ENCODE peak calls at places on chromosomes 3 and 15, in seven cellular contexts. G is Caco-2, M is B cell, K is GM13977, Y is Calu3, W is choroid plexus epithelial cell, D is astrocyte of the cerebellum. C is an unnamed sample.

GRCh38 chr3:123586131-123586530 is 1.3 kb upstream of the HACD2 start:
- DNase-seq in G (peak), M (peak), K (no peak), Y (peak), W (peak), D (no peak), C (peak)

GRCh38 chr15:44058126-44058525 is 136.9 kb downstream of the FRMD5 start:
- DNase-seq in G (no peak), M (no peak), K (no peak), Y (no peak), W (no peak), D (no peak), C (no peak)

GRCh38 chr15:64828985-64829384 is 3.5 kb upstream of the PIF1 start:
- DNase-seq in G (no peak), M (no peak), K (no peak), Y (no peak), W (no peak), D (no peak), C (no peak)

GRCh38 chr15:63492541-63493077 is 11.8 kb upstream of the USP3 start:
- DNase-seq in G (no peak), M (no peak), K (no peak), Y (no peak), W (peak), D (no peak), C (no peak)

GRCh38 chr3:127074900-127075360 is 92.0 kb downstream of the PLXNA1 start:
- DNase-seq in G (no peak), M (peak), K (peak), Y (peak), W (peak), D (peak), C (no peak)

GRCh38 chr15:101269479-101270223 is 7.6 kb downstream of the SELENOS start:
- DNase-seq in G (peak), M (no peak), K (no peak), Y (peak), W (peak), D (no peak), C (no peak)

GRCh38 chr3:107045791-107046190 is 331.4 kb upstream of the CCDC54 start:
- DNase-seq in G (no peak), M (no peak), K (no peak), Y (peak), W (no peak), D (no peak), C (no peak)

GRCh38 chr15:75597667-75598341 is 18.7 kb upstream of the PTPN9 start:
- DNase-seq in G (no peak), M (no peak), K (no peak), Y (no peak), W (peak), D (no peak), C (no peak)

GRCh38 chr3:43773273-43774104 is 82.8 kb downstream of the ABHD5 start:
- DNase-seq in G (no peak), M (no peak), K (no peak), Y (no peak), W (peak), D (no peak), C (no peak)

GRCh38 chr3:157370867-157371266 is 65.8 kb upstream of the PTX3 start:
- DNase-seq in G (no peak), M (no peak), K (no peak), Y (no peak), W (no peak), D (no peak), C (no peak)

GRCh38 chr3:112653881-112654300 is 12.9 kb upstream of the CCDC80 start:
- DNase-seq in G (no peak), M (no peak), K (no peak), Y (no peak), W (peak), D (peak), C (no peak)

GRCh38 chr3:4687167-4687566 is 194.0 kb downstream of the ITPR1 start:
- DNase-seq in G (peak), M (no peak), K (no peak), Y (no peak), W (peak), D (no peak), C (no peak)

GRCh38 chr3:7953449-7954015 is 548.1 kb upstream of the LMCD1 start:
- DNase-seq in G (no peak), M (no peak), K (no peak), Y (no peak), W (no peak), D (no peak), C (no peak)

GRCh38 chr15:75640483-75641175 is 605 bp upstream of the IMP3 start:
- DNase-seq in G (peak), M (peak), K (peak), Y (peak), W (peak), D (no peak), C (no peak)

GRCh38 chr3:33915796-33916589 is 117.6 kb downstream of the PDCD6IP start:
- DNase-seq in G (no peak), M (peak), K (peak), Y (no peak), W (peak), D (no peak), C (no peak)

GRCh38 chr15:77107531-77108355 is 36.8 kb upstream of the TSPAN3 start:
- DNase-seq in G (peak), M (peak), K (peak), Y (peak), W (peak), D (peak), C (peak)

GRCh38 chr3:134326760-134327593 is 47.3 kb downstream of the AMOTL2 start:
- DNase-seq in G (peak), M (no peak), K (no peak), Y (peak), W (peak), D (peak), C (no peak)

GRCh38 chr15:92162657-92163056 is 231.0 kb upstream of the ST8SIA2 start:
- DNase-seq in G (no peak), M (no peak), K (no peak), Y (no peak), W (no peak), D (no peak), C (no peak)

GRCh38 chr3:49057268-49057667 is 28.1 kb upstream of the IMPDH2 start:
- DNase-seq in G (no peak), M (no peak), K (no peak), Y (no peak), W (no peak), D (no peak), C (no peak)

GRCh38 chr15:62931650-62932049 is 110.9 kb upstream of the TPM1 start:
- DNase-seq in G (no peak), M (no peak), K (no peak), Y (no peak), W (no peak), D (no peak), C (no peak)

GRCh38 chr3:149844073-149844472 is 31.1 kb downstream of the RNF13 start:
- DNase-seq in G (no peak), M (no peak), K (no peak), Y (no peak), W (no peak), D (no peak), C (no peak)

GRCh38 chr15:74545776-74546656 is 5.0 kb downstream of the ARID3B start:
- DNase-seq in G (no peak), M (peak), K (peak), Y (peak), W (peak), D (peak), C (peak)

GRCh38 chr3:111326144-111326995 is 215.6 kb upstream of the CD96 start:
- DNase-seq in G (no peak), M (no peak), K (no peak), Y (no peak), W (peak), D (peak), C (no peak)

GRCh38 chr3:111936191-111936841 is 42.5 kb upstream of the ABHD10 start:
- DNase-seq in G (no peak), M (no peak), K (no peak), Y (no peak), W (peak), D (peak), C (no peak)

GRCh38 chr15:25175033-25175788 is 220.4 kb downstream of the SNRPN start:
- DNase-seq in G (no peak), M (no peak), K (peak), Y (no peak), W (no peak), D (no peak), C (no peak)

GRCh38 chr3:8069471-8069870 is 432.2 kb upstream of the LMCD1 start:
- DNase-seq in G (no peak), M (no peak), K (no peak), Y (no peak), W (no peak), D (no peak), C (no peak)

GRCh38 chr15:43132830-43133428 is 457 bp upstream of the TMEM62 start:
- DNase-seq in G (peak), M (no peak), K (no peak), Y (no peak), W (no peak), D (no peak), C (no peak)

GRCh38 chr3:170750478-170750830 is 119.5 kb downstream of the RPL22L1 start:
- DNase-seq in G (no peak), M (no peak), K (no peak), Y (no peak), W (no peak), D (no peak), C (no peak)

GRCh38 chr15:91857772-91858171 is 4.3 kb downstream of the SLCO3A1 start:
- DNase-seq in G (no peak), M (no peak), K (peak), Y (no peak), W (no peak), D (no peak), C (no peak)

GRCh38 chr3:50321844-50322385 is 630 bp downstream of the HYAL2 start:
- DNase-seq in G (no peak), M (no peak), K (no peak), Y (no peak), W (no peak), D (no peak), C (peak)

GRCh38 chr3:160135850-160136249 is 89.4 kb upstream of the C3orf80 start:
- DNase-seq in G (no peak), M (no peak), K (no peak), Y (no peak), W (no peak), D (no peak), C (no peak)

GRCh38 chr3:160134454-160134853 is 90.8 kb upstream of the C3orf80 start:
- DNase-seq in G (peak), M (no peak), K (no peak), Y (peak), W (no peak), D (no peak), C (no peak)

GRCh38 chr3:160132226-160132625 is 93.0 kb upstream of the C3orf80 start:
- DNase-seq in G (no peak), M (no peak), K (no peak), Y (no peak), W (no peak), D (no peak), C (no peak)

GRCh38 chr3:160134964-160135363 is 90.3 kb upstream of the C3orf80 start:
- DNase-seq in G (no peak), M (no peak), K (no peak), Y (no peak), W (peak), D (peak), C (no peak)

DNA sequence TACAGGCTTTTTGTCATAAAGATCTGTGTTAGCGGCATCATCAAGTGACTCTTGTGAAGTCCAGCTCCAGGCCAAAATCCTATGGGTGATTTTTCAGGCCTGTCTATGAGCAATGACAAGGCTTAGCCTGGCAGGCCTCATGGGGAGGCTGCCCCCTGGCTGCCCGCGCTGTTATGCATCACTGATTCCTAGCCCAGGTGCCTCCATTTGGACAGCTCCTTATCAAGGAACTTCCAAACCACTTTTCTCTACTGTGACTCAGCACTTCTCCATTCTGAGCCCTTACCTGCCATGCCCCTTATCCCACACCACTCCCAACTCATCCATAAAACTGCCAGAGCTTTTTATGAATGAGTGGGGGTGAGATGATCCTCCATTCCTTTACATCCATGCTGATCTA is 91.5 kb upstream of the C3orf80 start:
- DNase-seq in G (peak), M (no peak), K (no peak), Y (peak), W (no peak), D (no peak), C (no peak)
- TF ChIP-seq CTCF in G (peak), M (no peak), K (no peak), Y (no peak), W (peak), D (no peak), C (no peak)

GRCh38 chr3:138371070-138371950 is 22.9 kb downstream of the MRAS start:
- DNase-seq in G (no peak), M (peak), K (peak), Y (no peak), W (no peak), D (no peak), C (no peak)
- TF ChIP-seq CTCF in G (peak), M (no peak), K (no peak), Y (no peak), W (no peak), D (no peak), C (no peak)

GRCh38 chr15:49832421-49832980 is 211.7 kb downstream of the DTWD1 start:
- DNase-seq in G (peak), M (no peak), K (no peak), Y (peak), W (peak), D (no peak), C (no peak)
- TF ChIP-seq CTCF in G (peak), M (no peak), K (no peak), Y (no peak), W (peak), D (peak), C (no peak)

DNA sequence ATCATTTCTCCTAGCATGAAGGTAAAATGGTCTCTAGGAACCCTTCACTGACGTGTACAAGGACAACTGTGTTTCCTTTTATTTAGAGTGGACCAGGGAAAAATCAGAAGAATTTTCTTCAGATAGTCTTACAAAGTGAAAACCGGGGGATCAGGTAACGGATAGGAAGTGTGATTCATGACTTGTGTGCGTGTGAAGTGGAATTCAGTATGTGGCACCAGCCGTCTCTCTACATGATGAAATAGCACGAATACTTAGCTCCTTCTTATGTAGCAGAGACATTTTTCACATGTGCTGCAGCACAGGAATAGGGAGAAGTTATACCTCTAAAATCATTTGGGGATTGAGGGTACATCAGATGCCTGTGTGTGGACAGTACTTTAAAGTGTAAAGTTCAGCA is 159.2 kb downstream of the MEX3B start:
- DNase-seq in G (no peak), M (no peak), K (no peak), Y (no peak), W (peak), D (no peak), C (no peak)
- TF ChIP-seq CTCF in G (no peak), M (no peak), K (no peak), Y (no peak), W (no peak), D (no peak), C (no peak)

GRCh38 chr3:15120986-15121385 is 22.0 kb upstream of the RBSN start:
- DNase-seq in G (no peak), M (no peak), K (peak), Y (no peak), W (no peak), D (no peak), C (no peak)
- TF ChIP-seq CTCF in G (no peak), M (no peak), K (no peak), Y (no peak), W (no peak), D (no peak), C (no peak)

DNA sequence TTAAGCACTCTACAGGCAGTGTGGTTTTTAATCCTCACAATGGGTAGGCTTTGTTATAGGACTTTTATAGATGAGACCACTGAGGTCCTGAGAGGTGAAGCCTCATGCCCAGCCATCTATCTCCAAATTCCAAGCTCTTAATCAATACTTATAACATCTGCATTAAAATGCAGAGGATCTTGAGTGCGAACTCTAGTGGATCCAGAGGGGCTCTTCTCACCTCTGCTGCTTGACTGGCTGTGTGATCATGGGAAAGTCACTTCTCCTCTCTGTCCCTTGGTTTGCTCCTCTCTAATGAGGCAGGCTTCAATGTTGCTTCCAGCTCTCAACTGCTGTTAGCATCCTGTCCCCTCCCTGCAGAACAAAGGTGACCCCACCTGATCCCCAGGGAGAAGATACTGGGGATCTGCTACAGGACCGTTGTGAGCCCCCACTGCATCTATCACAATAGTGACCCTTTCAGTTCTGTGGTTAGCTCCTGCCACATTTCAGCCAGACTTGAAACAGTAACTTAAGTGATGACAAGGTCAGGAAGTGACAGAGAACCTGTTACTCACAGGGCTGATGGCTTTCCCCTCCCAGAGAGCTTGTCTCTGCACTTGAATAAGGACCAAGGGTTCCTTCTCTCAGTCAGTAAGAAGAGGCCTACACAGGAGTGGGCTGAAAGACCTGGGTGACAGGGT is 1.3 kb downstream of the SLC27A2 start:
- DNase-seq in G (no peak), M (no peak), K (peak), Y (no peak), W (no peak), D (no peak), C (no peak)
- TF ChIP-seq CTCF in G (no peak), M (no peak), K (no peak), Y (no peak), W (no peak), D (no peak), C (no peak)

DNA sequence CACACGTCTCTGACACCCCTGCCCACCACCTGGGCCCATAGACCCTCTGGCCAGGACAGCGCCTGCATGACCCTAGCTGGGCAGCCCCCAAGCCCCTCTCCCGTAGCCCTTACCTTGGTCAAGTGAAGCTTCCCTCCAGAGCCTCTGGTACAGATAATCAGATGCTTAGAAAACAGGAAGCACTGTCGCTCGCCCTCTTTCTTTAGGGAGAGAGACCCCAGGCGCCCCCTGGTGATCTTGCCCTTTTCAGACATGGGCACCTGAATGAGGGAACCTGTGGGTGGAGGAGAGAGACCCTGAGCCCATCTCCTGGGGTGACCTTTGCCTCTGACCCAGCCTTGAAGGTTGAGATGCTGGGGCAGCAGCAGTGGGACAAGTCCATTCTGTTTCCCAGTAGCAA is 65.4 kb downstream of the RASGRF1 start:
- DNase-seq in G (peak), M (peak), K (peak), Y (peak), W (no peak), D (no peak), C (no peak)
- TF ChIP-seq CTCF in G (no peak), M (peak), K (peak), Y (no peak), W (no peak), D (no peak), C (no peak)

C was measured in neural crest cell.